ENCODE peak calls at places on chromosomes 16 and 17, in nine cellular contexts. One of them, this sample, is unnamed.

GRCh38 chr17:63840591-63841349 is 1.7 kb downstream of the SMARCD2 start:
- DNase-seq in CD8-positive, alpha-beta memory T cell: no peak
- DNase-seq in coronary artery: no peak
- DNase-seq in fibroblast of lung: no peak
- DNase-seq in adrenal gland: no peak
- DNase-seq in fibroblast of mammary gland: peak; percentile 41
- DNase-seq in tibial nerve: peak; percentile 63
- DNase-seq in AG04450: no peak
- DNase-seq in transverse colon: no peak
- DNase-seq in this sample: no peak

GRCh38 chr17:68420065-68420847 is 37.0 kb downstream of the WIPI1 start:
- DNase-seq in CD8-positive, alpha-beta memory T cell: no peak
- DNase-seq in coronary artery: no peak
- DNase-seq in fibroblast of lung: no peak
- DNase-seq in adrenal gland: no peak
- DNase-seq in fibroblast of mammary gland: no peak
- DNase-seq in tibial nerve: no peak
- DNase-seq in AG04450: no peak
- DNase-seq in transverse colon: no peak
- DNase-seq in this sample: no peak

GRCh38 chr16:10600792-10601443 is 20.5 kb upstream of the EMP2 start:
- DNase-seq in CD8-positive, alpha-beta memory T cell: no peak
- DNase-seq in coronary artery: no peak
- DNase-seq in fibroblast of lung: peak; percentile 59
- DNase-seq in adrenal gland: no peak
- DNase-seq in fibroblast of mammary gland: peak; percentile 82
- DNase-seq in tibial nerve: no peak
- DNase-seq in AG04450: no peak
- DNase-seq in transverse colon: no peak
- DNase-seq in this sample: no peak

GRCh38 chr17:31112001-31112661 is 17.4 kb downstream of the NF1 start:
- DNase-seq in CD8-positive, alpha-beta memory T cell: no peak
- DNase-seq in coronary artery: no peak
- DNase-seq in fibroblast of lung: peak; percentile 39
- DNase-seq in adrenal gland: no peak
- DNase-seq in fibroblast of mammary gland: peak; percentile 73
- DNase-seq in tibial nerve: no peak
- DNase-seq in AG04450: no peak
- DNase-seq in transverse colon: no peak
- DNase-seq in this sample: no peak

GRCh38 chr16:46549477-46549876 is 71.7 kb downstream of the SHCBP1 start:
- DNase-seq in CD8-positive, alpha-beta memory T cell: no peak
- DNase-seq in coronary artery: no peak
- DNase-seq in fibroblast of lung: no peak
- DNase-seq in adrenal gland: no peak
- DNase-seq in fibroblast of mammary gland: no peak
- DNase-seq in tibial nerve: no peak
- DNase-seq in AG04450: no peak
- DNase-seq in transverse colon: no peak
- DNase-seq in this sample: no peak

GRCh38 chr17:41894791-41895331 is 23.9 kb downstream of the ACLY start:
- DNase-seq in CD8-positive, alpha-beta memory T cell: no peak
- DNase-seq in coronary artery: no peak
- DNase-seq in fibroblast of lung: peak; percentile 72
- DNase-seq in adrenal gland: no peak
- DNase-seq in fibroblast of mammary gland: peak; percentile 97
- DNase-seq in tibial nerve: peak; percentile 51
- DNase-seq in AG04450: peak; percentile 67
- DNase-seq in transverse colon: no peak
- DNase-seq in this sample: no peak

GRCh38 chr16:74892574-74893461 is 92.1 kb downstream of the WDR59 start:
- DNase-seq in CD8-positive, alpha-beta memory T cell: no peak
- DNase-seq in coronary artery: no peak
- DNase-seq in fibroblast of lung: no peak
- DNase-seq in adrenal gland: no peak
- DNase-seq in fibroblast of mammary gland: no peak
- DNase-seq in tibial nerve: no peak
- DNase-seq in AG04450: no peak
- DNase-seq in transverse colon: no peak
- DNase-seq in this sample: no peak

GRCh38 chr17:33241390-33241789 is 51.7 kb downstream of the ASIC2 start:
- DNase-seq in CD8-positive, alpha-beta memory T cell: no peak
- DNase-seq in coronary artery: no peak
- DNase-seq in fibroblast of lung: peak; percentile 79
- DNase-seq in adrenal gland: no peak
- DNase-seq in fibroblast of mammary gland: no peak
- DNase-seq in tibial nerve: no peak
- DNase-seq in AG04450: no peak
- DNase-seq in transverse colon: no peak
- DNase-seq in this sample: no peak

GRCh38 chr16:79826732-79827514 is 226.4 kb upstream of the MAF start:
- DNase-seq in CD8-positive, alpha-beta memory T cell: no peak
- DNase-seq in coronary artery: no peak
- DNase-seq in fibroblast of lung: no peak
- DNase-seq in adrenal gland: no peak
- DNase-seq in fibroblast of mammary gland: peak; percentile 75
- DNase-seq in tibial nerve: no peak
- DNase-seq in AG04450: no peak
- DNase-seq in transverse colon: no peak
- DNase-seq in this sample: no peak

GRCh38 chr17:74126179-74126900 is 77.1 kb upstream of the RPL38 start:
- DNase-seq in CD8-positive, alpha-beta memory T cell: no peak
- DNase-seq in coronary artery: no peak
- DNase-seq in fibroblast of lung: no peak
- DNase-seq in adrenal gland: no peak
- DNase-seq in fibroblast of mammary gland: no peak
- DNase-seq in tibial nerve: no peak
- DNase-seq in AG04450: no peak
- DNase-seq in transverse colon: peak; percentile 40
- DNase-seq in this sample: no peak

GRCh38 chr16:70527315-70527996 is 3.8 kb downstream of the SF3B3 start:
- DNase-seq in CD8-positive, alpha-beta memory T cell: no peak
- DNase-seq in coronary artery: no peak
- DNase-seq in fibroblast of lung: no peak
- DNase-seq in adrenal gland: no peak
- DNase-seq in fibroblast of mammary gland: no peak
- DNase-seq in tibial nerve: no peak
- DNase-seq in AG04450: no peak
- DNase-seq in transverse colon: no peak
- DNase-seq in this sample: no peak
- H3K4me3 ChIP-seq in CD8-positive, alpha-beta memory T cell: no peak overlapping the region
- H3K4me3 ChIP-seq in coronary artery: no peak overlapping the region
- H3K4me3 ChIP-seq in fibroblast of lung: peak overlapping the region; percentile 55
- H3K4me3 ChIP-seq in adrenal gland: no peak overlapping the region
- H3K4me3 ChIP-seq in fibroblast of mammary gland: no peak overlapping the region
- H3K4me3 ChIP-seq in tibial nerve: no peak overlapping the region
- H3K4me3 ChIP-seq in AG04450: no peak overlapping the region
- H3K4me3 ChIP-seq in transverse colon: no peak overlapping the region
- H3K4me3 ChIP-seq in this sample: no peak overlapping the region

DNA sequence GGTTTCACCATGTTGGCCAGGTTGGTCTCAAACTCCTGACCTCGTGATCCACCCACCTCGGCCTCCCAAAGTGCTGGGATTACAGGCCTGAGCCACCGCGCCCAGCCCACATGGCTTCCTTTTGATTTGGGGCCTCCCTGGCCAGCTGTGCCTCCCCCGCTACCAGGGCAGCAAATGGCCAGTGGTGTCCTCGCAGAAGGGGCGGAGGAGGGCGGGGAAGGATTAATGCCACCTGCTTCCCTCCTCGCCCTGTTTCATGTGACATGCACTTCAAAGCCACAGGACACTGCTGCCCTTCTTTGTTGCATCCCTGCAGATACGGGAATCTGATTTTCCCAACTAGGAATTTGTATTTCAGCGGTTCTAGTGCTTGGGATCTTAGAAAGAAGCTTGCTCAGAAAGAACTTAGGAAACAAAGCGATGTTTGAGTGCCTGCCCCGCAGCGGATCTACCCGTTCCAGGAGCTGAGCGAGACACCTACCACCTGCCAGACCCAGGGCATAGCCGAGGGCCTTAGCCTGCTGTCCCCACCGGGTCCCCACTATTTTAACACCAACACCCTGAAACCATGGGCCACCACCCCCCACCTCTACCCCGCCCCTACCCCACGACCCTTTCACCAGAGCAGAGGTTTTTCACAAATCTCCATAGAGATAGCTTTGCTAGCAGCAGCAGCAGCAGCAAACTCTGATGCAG is 37.7 kb upstream of the CCDC182 start:
- DNase-seq in CD8-positive, alpha-beta memory T cell: no peak
- DNase-seq in coronary artery: no peak
- DNase-seq in fibroblast of lung: no peak
- DNase-seq in adrenal gland: no peak
- DNase-seq in fibroblast of mammary gland: no peak
- DNase-seq in tibial nerve: no peak
- DNase-seq in AG04450: no peak
- DNase-seq in transverse colon: no peak
- DNase-seq in this sample: no peak
- H3K4me3 ChIP-seq in CD8-positive, alpha-beta memory T cell: no peak overlapping the region
- H3K4me3 ChIP-seq in coronary artery: peak overlapping the region; percentile 49
- H3K4me3 ChIP-seq in fibroblast of lung: no peak overlapping the region
- H3K4me3 ChIP-seq in adrenal gland: peak overlapping the region; percentile 22
- H3K4me3 ChIP-seq in fibroblast of mammary gland: no peak overlapping the region
- H3K4me3 ChIP-seq in tibial nerve: peak overlapping the region; percentile 4
- H3K4me3 ChIP-seq in AG04450: no peak overlapping the region
- H3K4me3 ChIP-seq in transverse colon: no peak overlapping the region
- H3K4me3 ChIP-seq in this sample: no peak overlapping the region

GRCh38 chr16:69611103-69611640 is 45.4 kb downstream of the NFAT5 start:
- DNase-seq in CD8-positive, alpha-beta memory T cell: no peak
- DNase-seq in coronary artery: no peak
- DNase-seq in fibroblast of lung: no peak
- DNase-seq in adrenal gland: no peak
- DNase-seq in fibroblast of mammary gland: no peak
- DNase-seq in tibial nerve: no peak
- DNase-seq in AG04450: no peak
- DNase-seq in transverse colon: no peak
- DNase-seq in this sample: no peak

GRCh38 chr16:69610356-69610755 is 44.6 kb downstream of the NFAT5 start:
- DNase-seq in CD8-positive, alpha-beta memory T cell: no peak
- DNase-seq in coronary artery: no peak
- DNase-seq in fibroblast of lung: peak; percentile 64
- DNase-seq in adrenal gland: no peak
- DNase-seq in fibroblast of mammary gland: no peak
- DNase-seq in tibial nerve: no peak
- DNase-seq in AG04450: no peak
- DNase-seq in transverse colon: no peak
- DNase-seq in this sample: peak; percentile 11

GRCh38 chr16:69606985-69607384 is 41.2 kb downstream of the NFAT5 start:
- DNase-seq in CD8-positive, alpha-beta memory T cell: no peak
- DNase-seq in coronary artery: no peak
- DNase-seq in fibroblast of lung: no peak
- DNase-seq in adrenal gland: no peak
- DNase-seq in fibroblast of mammary gland: no peak
- DNase-seq in tibial nerve: no peak
- DNase-seq in AG04450: no peak
- DNase-seq in transverse colon: no peak
- DNase-seq in this sample: no peak

GRCh38 chr16:69613283-69614154 is 47.8 kb downstream of the NFAT5 start:
- DNase-seq in CD8-positive, alpha-beta memory T cell: no peak
- DNase-seq in coronary artery: no peak
- DNase-seq in fibroblast of lung: peak; percentile 33
- DNase-seq in adrenal gland: no peak
- DNase-seq in fibroblast of mammary gland: peak; percentile 56
- DNase-seq in tibial nerve: no peak
- DNase-seq in AG04450: no peak
- DNase-seq in transverse colon: peak; percentile 19
- DNase-seq in this sample: peak; percentile 47

GRCh38 chr16:69607674-69608073 is 41.9 kb downstream of the NFAT5 start:
- DNase-seq in CD8-positive, alpha-beta memory T cell: no peak
- DNase-seq in coronary artery: no peak
- DNase-seq in fibroblast of lung: no peak
- DNase-seq in adrenal gland: no peak
- DNase-seq in fibroblast of mammary gland: no peak
- DNase-seq in tibial nerve: no peak
- DNase-seq in AG04450: no peak
- DNase-seq in transverse colon: no peak
- DNase-seq in this sample: no peak
- H3K4me3 ChIP-seq in CD8-positive, alpha-beta memory T cell: no peak overlapping the region
- H3K4me3 ChIP-seq in coronary artery: no peak overlapping the region
- H3K4me3 ChIP-seq in fibroblast of lung: no peak overlapping the region
- H3K4me3 ChIP-seq in adrenal gland: no peak overlapping the region
- H3K4me3 ChIP-seq in fibroblast of mammary gland: no peak overlapping the region
- H3K4me3 ChIP-seq in tibial nerve: no peak overlapping the region
- H3K4me3 ChIP-seq in AG04450: no peak overlapping the region
- H3K4me3 ChIP-seq in transverse colon: no peak overlapping the region
- H3K4me3 ChIP-seq in this sample: no peak overlapping the region

GRCh38 chr17:5182597-5183409 is 8.9 kb downstream of the ZNF594 start:
- DNase-seq in CD8-positive, alpha-beta memory T cell: no peak
- DNase-seq in coronary artery: no peak
- DNase-seq in fibroblast of lung: no peak
- DNase-seq in adrenal gland: no peak
- DNase-seq in fibroblast of mammary gland: no peak
- DNase-seq in tibial nerve: no peak
- DNase-seq in AG04450: no peak
- DNase-seq in transverse colon: no peak
- DNase-seq in this sample: no peak

GRCh38 chr17:5179003-5179402 is 12.7 kb downstream of the ZNF594 start:
- DNase-seq in CD8-positive, alpha-beta memory T cell: no peak
- DNase-seq in coronary artery: no peak
- DNase-seq in fibroblast of lung: no peak
- DNase-seq in adrenal gland: no peak
- DNase-seq in fibroblast of mammary gland: no peak
- DNase-seq in tibial nerve: no peak
- DNase-seq in AG04450: no peak
- DNase-seq in transverse colon: no peak
- DNase-seq in this sample: no peak

GRCh38 chr17:5183410-5183793 is 8.3 kb downstream of the ZNF594 start:
- DNase-seq in CD8-positive, alpha-beta memory T cell: no peak
- DNase-seq in coronary artery: no peak
- DNase-seq in fibroblast of lung: no peak
- DNase-seq in adrenal gland: no peak
- DNase-seq in fibroblast of mammary gland: no peak
- DNase-seq in tibial nerve: no peak
- DNase-seq in AG04450: no peak
- DNase-seq in transverse colon: no peak
- DNase-seq in this sample: no peak

GRCh38 chr17:5181509-5182305 is 10.0 kb downstream of the ZNF594 start:
- DNase-seq in CD8-positive, alpha-beta memory T cell: no peak
- DNase-seq in coronary artery: no peak
- DNase-seq in fibroblast of lung: no peak
- DNase-seq in adrenal gland: no peak
- DNase-seq in fibroblast of mammary gland: no peak
- DNase-seq in tibial nerve: no peak
- DNase-seq in AG04450: no peak
- DNase-seq in transverse colon: no peak
- DNase-seq in this sample: no peak

GRCh38 chr17:5184284-5184683 is 7.4 kb downstream of the ZNF594 start:
- DNase-seq in CD8-positive, alpha-beta memory T cell: no peak
- DNase-seq in coronary artery: no peak
- DNase-seq in fibroblast of lung: no peak
- DNase-seq in adrenal gland: no peak
- DNase-seq in fibroblast of mammary gland: no peak
- DNase-seq in tibial nerve: no peak
- DNase-seq in AG04450: no peak
- DNase-seq in transverse colon: no peak
- DNase-seq in this sample: no peak
- H3K4me3 ChIP-seq in CD8-positive, alpha-beta memory T cell: no peak overlapping the region
- H3K4me3 ChIP-seq in coronary artery: no peak overlapping the region
- H3K4me3 ChIP-seq in fibroblast of lung: no peak overlapping the region
- H3K4me3 ChIP-seq in adrenal gland: peak overlapping the region; percentile 7
- H3K4me3 ChIP-seq in fibroblast of mammary gland: no peak overlapping the region
- H3K4me3 ChIP-seq in tibial nerve: no peak overlapping the region
- H3K4me3 ChIP-seq in AG04450: no peak overlapping the region
- H3K4me3 ChIP-seq in transverse colon: no peak overlapping the region
- H3K4me3 ChIP-seq in this sample: no peak overlapping the region

This sample was measured in cardiac muscle cell.